ENCODE peak calls at places on chromosomes 16 and 17, in seven cellular contexts. M is NCI-H1092 treated with DMSO at 0.1 percent for 48 hours; I is NCI-H2171; O is WTC11; E is HEK293T; D is activated CD4-positive, alpha-beta T cell treated with anti-CD3 and anti-CD28 coated beads, Interleukin-2, amount 50 U/mL, for 48 hours; K is LoVo. X is an unnamed sample.

GRCh38 chr16:66287416-66287815 is 79.1 kb upstream of the CDH5 start:
- DNase-seq in O (no peak), D (no peak), K (no peak), E (no peak), I (no peak), M (no peak), X (no peak)

GRCh38 chr17:44331249-44331760 is 6.7 kb upstream of the SLC25A39 start:
- DNase-seq in D (peak), E (peak), I (peak), O (peak), K (peak), M (peak), X (peak)

GRCh38 chr17:43958953-43959352 is 5.2 kb upstream of the PYY start:
- DNase-seq in I (no peak), D (no peak), E (no peak), K (no peak), M (no peak), O (no peak), X (no peak)

GRCh38 chr17:29010129-29010528 is 4.3 kb upstream of the SEZ6 start:
- DNase-seq in M (no peak), D (no peak), I (no peak), O (no peak), E (no peak), K (no peak), X (no peak)

GRCh38 chr16:31118223-31119155 is 1.0 kb downstream of the KAT8 start:
- DNase-seq in K (no peak), O (no peak), M (no peak), D (no peak), E (no peak), I (no peak), X (no peak)

GRCh38 chr17:31136319-31136718 is 41.5 kb downstream of the NF1 start:
- DNase-seq in I (no peak), E (no peak), M (no peak), D (no peak), K (no peak), O (no peak), X (no peak)

GRCh38 chr17:21029032-21029431 is 13.8 kb downstream of the USP22 start:
- DNase-seq in E (no peak), D (peak), I (no peak), O (no peak), M (no peak), K (no peak), X (peak)

GRCh38 chr17:17382901-17383300 is 79.7 kb downstream of the NT5M start:
- DNase-seq in M (no peak), D (no peak), I (peak), E (no peak), O (no peak), K (no peak), X (no peak)

GRCh38 chr16:57600048-57600835 is 28.2 kb upstream of the ADGRG1 start:
- DNase-seq in D (peak), I (no peak), E (peak), O (peak), K (peak), M (peak), X (peak)

GRCh38 chr16:89123831-89124100 is 30.1 kb downstream of the ACSF3 start:
- DNase-seq in D (no peak), M (no peak), O (no peak), K (no peak), E (no peak), I (no peak), X (no peak)

GRCh38 chr16:77788196-77789084 is at the start of gene VAT1L:
- DNase-seq in K (no peak), I (no peak), D (peak), O (peak), E (peak), M (peak), X (peak)

GRCh38 chr16:70709457-70709856 is 23.6 kb upstream of the MTSS2 start:
- DNase-seq in K (no peak), O (no peak), M (no peak), I (no peak), E (no peak), D (no peak), X (no peak)

GRCh38 chr16:88301886-88302285 is 80.9 kb upstream of the ZNF469 start:
- DNase-seq in E (no peak), I (no peak), K (no peak), O (no peak), D (no peak), M (no peak), X (no peak)

GRCh38 chr17:32298721-32299578 is 33.3 kb downstream of the RHBDL3 start:
- DNase-seq in K (no peak), E (peak), O (no peak), D (no peak), I (peak), M (peak), X (no peak)

GRCh38 chr16:88554711-88555264 is 15.4 kb upstream of the ZC3H18 start:
- DNase-seq in E (no peak), D (no peak), I (no peak), O (no peak), K (no peak), M (no peak), X (no peak)

GRCh38 chr17:17043668-17044226 is 1.5 kb downstream of the MPRIP start:
- DNase-seq in O (peak), I (no peak), D (no peak), M (no peak), K (no peak), E (no peak), X (no peak)

GRCh38 chr17:39619786-39620101 is 7.0 kb upstream of the PPP1R1B start:
- DNase-seq in M (no peak), O (no peak), E (no peak), D (no peak), I (no peak), K (no peak), X (no peak)

GRCh38 chr17:930258-930657 is 49.3 kb downstream of the NXN start:
- DNase-seq in M (no peak), D (no peak), O (no peak), E (no peak), I (no peak), K (no peak), X (no peak)

GRCh38 chr16:84717484-84717883 is 17.7 kb downstream of the USP10 start:
- DNase-seq in I (no peak), D (no peak), K (no peak), O (no peak), E (no peak), M (no peak), X (no peak)

GRCh38 chr17:16886655-16887322 is 85.1 kb downstream of the TNFRSF13B start:
- DNase-seq in I (no peak), O (no peak), E (no peak), M (no peak), K (no peak), D (no peak), X (no peak)

GRCh38 chr16:57185446-57185944 is 344 bp downstream of the PSME3IP1 start:
- DNase-seq in I (no peak), D (peak), K (peak), E (peak), O (no peak), M (no peak), X (no peak)

GRCh38 chr17:80169107-80169506 is 723 bp upstream of the CARD14 start:
- DNase-seq in E (no peak), M (no peak), O (no peak), K (no peak), D (no peak), I (no peak), X (no peak)

GRCh38 chr16:85513649-85514048 is 99.5 kb upstream of the GSE1 start:
- DNase-seq in K (no peak), O (no peak), D (no peak), I (no peak), E (no peak), M (no peak), X (no peak)

GRCh38 chr16:70665806-70666735 is 19.7 kb downstream of the IL34 start:
- DNase-seq in E (no peak), I (no peak), K (no peak), O (no peak), M (no peak), D (no peak), X (no peak)

GRCh38 chr17:36127199-36127881 is 23.7 kb downstream of the CCL4 start:
- DNase-seq in D (no peak), K (no peak), E (no peak), O (no peak), I (no peak), M (no peak), X (no peak)

GRCh38 chr17:73267648-73268537 is 6.2 kb upstream of the CPSF4L start:
- DNase-seq in O (no peak), E (no peak), I (no peak), D (no peak), K (no peak), M (no peak), X (no peak)

GRCh38 chr16:83940630-83941378 is 12.2 kb upstream of the OSGIN1 start:
- DNase-seq in D (no peak), O (no peak), E (no peak), M (peak), K (no peak), I (peak), X (no peak)

GRCh38 chr16:55487048-55487803 is 8.2 kb downstream of the MMP2 start:
- DNase-seq in M (no peak), E (no peak), I (no peak), O (no peak), D (no peak), K (no peak), X (no peak)

GRCh38 chr17:81452551-81452950 is 57.3 kb downstream of the BAHCC1 start:
- DNase-seq in I (no peak), D (no peak), K (no peak), E (no peak), M (no peak), O (no peak), X (no peak)

GRCh38 chr17:40378966-40379365 is 14.4 kb upstream of the GJD3 start:
- DNase-seq in M (no peak), D (no peak), E (no peak), O (no peak), K (no peak), I (no peak), X (peak)